ENCODE peak calls at places on chromosomes 7 and 10, in four cellular contexts. T is activated CD8-positive, alpha-beta memory T cell treated with anti-CD3 and anti-CD28 coated beads, Interleukin-2, amount 50 U/mL, for 48 hours; A is amniotic epithelial cell; S is C1 segment of cervical spinal cord. M is an unnamed sample.

GRCh38 chr7:127383123-127383835 is 9.2 kb downstream of the ZNF800 start:
- DNase-seq in A (peak), T (no peak), S (no peak), M (no peak)

GRCh38 chr7:53350241-53350640 is 314.8 kb downstream of the POM121L12 start:
- DNase-seq in A (no peak), S (no peak), T (peak), M (peak)

GRCh38 chr7:99679032-99679399 is 780 bp downstream of the CYP3A5 start:
- DNase-seq in A (peak), S (no peak), T (no peak), M (peak)

GRCh38 chr10:86698207-86698940 is 30.1 kb downstream of the LDB3 start:
- DNase-seq in S (no peak), A (no peak), T (no peak), M (no peak)

GRCh38 chr10:79347226-79347893 is at the start of gene PPIF:
- DNase-seq in A (peak), T (peak), S (peak), M (peak)

GRCh38 chr7:23467731-23468720 is 2.3 kb downstream of the IGF2BP3 start:
- DNase-seq in A (peak), S (no peak), T (peak), M (no peak)

GRCh38 chr7:25841575-25841974 is 310.4 kb upstream of the NFE2L3 start:
- DNase-seq in A (no peak), T (no peak), S (no peak), M (no peak)

GRCh38 chr7:94394058-94394398 is 667 bp upstream of the COL1A2 start:
- DNase-seq in T (no peak), A (no peak), S (no peak), M (no peak)

GRCh38 chr10:44864042-44864436 is 47.1 kb upstream of the TMEM72 start:
- DNase-seq in A (no peak), S (no peak), T (no peak), M (peak)

GRCh38 chr7:47758546-47758945 is 176.6 kb upstream of the TNS3 start:
- DNase-seq in A (peak), S (no peak), T (no peak), M (no peak)

GRCh38 chr7:50327443-50327842 is 22.9 kb downstream of the IKZF1 start:
- DNase-seq in T (peak), S (no peak), A (no peak), M (no peak)

GRCh38 chr7:123712619-123713018 is 36.2 kb downstream of the WASL start:
- DNase-seq in S (no peak), T (no peak), A (peak), M (no peak)

GRCh38 chr7:41156268-41156667 is 546.6 kb downstream of the INHBA start:
- DNase-seq in A (peak), T (no peak), S (no peak), M (no peak)

GRCh38 chr10:118867768-118868167 is 113.0 kb upstream of the CACUL1 start:
- DNase-seq in T (no peak), A (no peak), S (no peak), M (no peak)

GRCh38 chr7:73521636-73522080 is 435 bp downstream of the BAZ1B start:
- DNase-seq in T (peak), S (peak), A (peak), M (no peak)

GRCh38 chr10:71578069-71578468 is 141.5 kb downstream of the C10orf105 start:
- DNase-seq in S (no peak), T (no peak), A (no peak), M (no peak)

GRCh38 chr7:45185864-45186250 is 28.3 kb downstream of the RAMP3 start:
- DNase-seq in A (peak), T (no peak), S (no peak), M (no peak)

GRCh38 chr10:110077436-110078120 is 69.8 kb downstream of the ADD3 start:
- DNase-seq in S (peak), A (peak), T (no peak), M (no peak)

GRCh38 chr7:91520645-91521044 is 256.4 kb downstream of the FZD1 start:
- DNase-seq in S (no peak), A (no peak), T (no peak), M (no peak)

GRCh38 chr7:28228386-28228785 is 47.8 kb upstream of the JAZF1 start:
- DNase-seq in T (no peak), S (no peak), A (peak), M (no peak)

GRCh38 chr10:16965740-16966447 is 148.7 kb upstream of the RSU1 start:
- DNase-seq in A (peak), S (no peak), T (no peak), M (peak)

GRCh38 chr7:2786607-2787116 is 57.4 kb downstream of the GNA12 start:
- DNase-seq in S (no peak), A (no peak), T (no peak), M (no peak)

GRCh38 chr7:5693529-5693928 is 87.9 kb downstream of the RNF216 start:
- DNase-seq in T (no peak), A (peak), S (no peak), M (no peak)

GRCh38 chr7:38154274-38154673 is 23.8 kb upstream of the STARD3NL start:
- DNase-seq in S (no peak), T (no peak), A (no peak), M (no peak)

GRCh38 chr7:92614586-92615237 is 24.5 kb upstream of the FAM133B start:
- DNase-seq in T (no peak), S (peak), A (peak), M (peak)

GRCh38 chr10:97498841-97499560 is at the start of gene UBTD1:
- DNase-seq in S (no peak), T (peak), A (peak), M (peak)

GRCh38 chr7:924541-925231 is 29.8 kb downstream of the ADAP1 start:
- DNase-seq in T (peak), S (no peak), A (no peak), M (peak)

GRCh38 chr10:131246775-131247174 is 64.7 kb downstream of the TCERG1L start:
- DNase-seq in T (no peak), A (no peak), S (no peak), M (no peak)

GRCh38 chr10:77737608-77738007 is 100.0 kb upstream of the KCNMA1 start:
- DNase-seq in A (peak), T (no peak), S (no peak), M (no peak)

GRCh38 chr7:70647801-70648491 is 484.0 kb upstream of the GALNT17 start:
- DNase-seq in T (peak), S (no peak), A (no peak), M (no peak)

GRCh38 chr10:79490400-79491081 is 21.8 kb upstream of the EIF5AL1 start:
- DNase-seq in T (no peak), A (peak), S (no peak), M (peak)

GRCh38 chr10:71985542-71986250 is 21.5 kb downstream of the CHST3 start:
- DNase-seq in A (peak), S (no peak), T (no peak), M (peak)

GRCh38 chr7:156735861-156736260 is 95.3 kb downstream of the RNF32 start:
- DNase-seq in T (no peak), S (no peak), A (peak), M (no peak)

GRCh38 chr7:79789584-79790345 is 336.3 kb upstream of the MAGI2 start:
- DNase-seq in S (no peak), A (peak), T (no peak), M (no peak)

GRCh38 chr7:91515961-91516360 is 251.7 kb downstream of the FZD1 start:
- DNase-seq in A (no peak), S (no peak), T (no peak), M (no peak)

GRCh38 chr7:150937848-150938561 is 40.1 kb downstream of the KCNH2 start:
- DNase-seq in T (no peak), A (no peak), S (no peak), M (no peak)

GRCh38 chr10:1410469-1411395 is 326.6 kb downstream of the ADARB2 start:
- DNase-seq in A (no peak), S (no peak), T (no peak), M (no peak)